ENCODE peak calls at places on chromosomes 7 and 10, in five cellular contexts. C, D, M, E and F are unnamed samples.

GRCh38 chr10:58985216-58985615 is 191.2 kb upstream of the PHYHIPL start:
- DNase-seq in C (no peak), D (no peak), M (no peak), E (no peak), F (no peak)

GRCh38 chr7:23472974-23473847 is 2.9 kb upstream of the IGF2BP3 start:
- DNase-seq in C (no peak), M (no peak), E (no peak), D (no peak), F (peak; percentile 62)

GRCh38 chr7:28627263-28627653 is 214.9 kb downstream of the CREB5 start:
- DNase-seq in E (no peak), C (no peak), D (no peak), M (peak; percentile 81), F (no peak)

GRCh38 chr10:89367529-89367928 is 10.3 kb upstream of the IFIT1B start:
- DNase-seq in C (no peak), D (peak; percentile 94), E (no peak), M (no peak), F (no peak)

GRCh38 chr7:50714851-50715250 is 67.8 kb downstream of the GRB10 start:
- DNase-seq in M (peak; percentile 23), C (no peak), D (no peak), E (no peak), F (no peak)

GRCh38 chr10:120833222-120833928 is 17.8 kb upstream of the WDR11 start:
- DNase-seq in D (no peak), M (peak; percentile 11), E (no peak), C (peak; percentile 64), F (no peak)

GRCh38 chr7:68280931-68281330 is 1284.3 kb downstream of the TYW1 start:
- DNase-seq in D (no peak), C (no peak), E (no peak), M (no peak), F (no peak)

GRCh38 chr10:31752167-31752566 is 176.5 kb downstream of the ARHGAP12 start:
- DNase-seq in D (no peak), M (no peak), E (no peak), C (no peak), F (no peak)

GRCh38 chr7:1663243-1663642 is 6.8 kb upstream of the ELFN1 start:
- DNase-seq in E (no peak), D (no peak), C (no peak), M (no peak), F (no peak)

GRCh38 chr10:79070611-79071534 is 2.1 kb downstream of the ZMIZ1 start:
- DNase-seq in M (peak; percentile 95), D (peak; percentile 26), E (no peak), C (peak; percentile 92), F (no peak)

GRCh38 chr7:12770227-12770975 is 83.0 kb downstream of the ARL4A start:
- DNase-seq in M (no peak), D (no peak), C (no peak), E (no peak), F (no peak)

GRCh38 chr7:137135654-137136350 is 207.7 kb downstream of the PTN start:
- DNase-seq in M (peak; percentile 65), E (no peak), C (no peak), D (no peak), F (no peak)

GRCh38 chr7:30616318-30616717 is 21.6 kb downstream of the GARS1 start:
- DNase-seq in D (no peak), C (no peak), M (no peak), E (no peak), F (no peak)

GRCh38 chr10:43573250-43574034 is 974 bp downstream of the ZNF239 start:
- DNase-seq in E (no peak), M (peak; percentile 71), C (no peak), D (no peak), F (no peak)

GRCh38 chr10:74957199-74958084 is 131.0 kb downstream of the KAT6B start:
- DNase-seq in M (peak; percentile 26), C (no peak), D (no peak), E (no peak), F (no peak)

GRCh38 chr7:23394828-23395227 is 75.5 kb downstream of the IGF2BP3 start:
- DNase-seq in C (no peak), D (no peak), M (peak; percentile 60), E (no peak), F (no peak)

GRCh38 chr10:3935933-3936359 is 150.9 kb upstream of the KLF6 start:
- DNase-seq in D (no peak), C (peak; percentile 47), M (peak; percentile 39), E (no peak), F (no peak)

GRCh38 chr7:77269360-77270075 is 69.9 kb upstream of the FGL2 start:
- DNase-seq in D (peak; percentile 88), M (no peak), C (no peak), E (no peak), F (peak; percentile 51)

DNA sequence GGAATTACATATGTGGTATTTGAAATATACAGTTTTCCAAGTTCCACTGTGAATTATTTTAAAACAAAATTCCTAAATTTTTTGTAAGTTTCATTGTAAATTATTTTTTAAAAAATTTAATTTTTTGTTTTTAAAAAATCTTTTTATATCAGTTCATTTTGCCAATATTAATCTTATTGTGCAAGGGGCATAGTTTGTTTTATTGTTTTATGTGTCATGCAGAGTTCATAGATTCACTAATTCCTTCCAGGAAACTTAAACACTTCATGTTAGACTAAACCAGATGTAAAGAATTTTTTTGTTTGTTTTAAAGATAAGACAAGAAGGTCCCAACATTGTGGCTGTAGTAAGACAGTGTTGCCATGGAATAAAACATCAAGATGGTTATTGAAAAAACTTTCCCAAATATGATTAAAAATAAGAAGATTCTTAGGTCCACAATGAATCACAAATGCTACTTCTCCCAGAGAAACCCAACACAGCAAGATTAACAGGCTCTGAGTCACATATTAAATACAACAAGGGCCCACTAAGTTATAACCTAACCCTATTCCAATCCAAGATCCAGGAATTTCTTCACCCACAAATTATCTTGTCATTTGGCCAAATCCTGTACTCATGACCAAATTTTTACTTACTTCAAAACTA is 464.7 kb upstream of the IGFBP3 start:
- DNase-seq in M (peak; percentile 95), D (no peak), C (no peak), E (no peak), F (no peak)
- H3K4me2 ChIP-seq in M (peak overlapping the region; percentile 23), D (no peak overlapping the region), C (no peak overlapping the region), E (no peak overlapping the region), F (no peak overlapping the region)

DNA sequence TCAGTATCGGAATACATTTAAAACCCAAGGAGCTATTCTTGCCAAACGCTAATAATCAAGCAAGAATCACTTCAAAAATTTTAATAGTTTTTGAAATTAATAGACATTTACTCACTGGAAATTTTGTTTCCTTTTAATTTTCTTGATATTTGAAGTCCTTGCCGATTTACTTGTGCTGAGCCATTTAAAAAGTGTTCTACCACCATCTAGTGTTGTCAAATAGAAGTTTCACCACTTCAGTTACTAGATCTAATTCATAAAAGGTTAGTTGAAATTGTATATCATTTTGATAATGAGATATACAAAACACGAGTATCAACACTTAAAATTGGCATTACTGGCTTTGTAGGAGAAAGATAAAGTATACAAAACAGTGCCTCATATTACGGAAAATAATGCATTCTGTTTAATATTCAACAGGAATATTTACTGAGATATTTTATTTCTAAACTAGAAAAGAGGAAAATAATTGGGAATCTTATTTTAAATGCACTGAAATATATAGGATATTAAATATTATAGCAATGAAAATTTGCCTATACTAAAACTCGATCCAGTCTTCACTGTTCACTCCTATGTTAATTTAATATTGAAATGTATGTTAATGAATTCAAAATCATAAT is 664.8 kb upstream of the SEMA3D start:
- DNase-seq in E (peak; percentile 34), C (peak; percentile 42), M (peak; percentile 70), D (peak; percentile 39), F (peak; percentile 21)
- H3K9me2 ChIP-seq in E (no peaks in the 10 kb centered on the region), C (no peaks in the 10 kb centered on the region), M (no peaks in the 10 kb centered on the region), D (no peaks in the 10 kb centered on the region), F (no peaks in the 10 kb centered on the region)

GRCh38 chr10:115049957-115050356 is 43.2 kb upstream of the ATRNL1 start:
- DNase-seq in M (no peak), C (no peak), D (no peak), E (no peak), F (no peak)

GRCh38 chr10:115045516-115045915 is 47.6 kb upstream of the ATRNL1 start:
- DNase-seq in M (no peak), D (no peak), E (no peak), C (no peak), F (no peak)

GRCh38 chr10:115049318-115049717 is 43.8 kb upstream of the ATRNL1 start:
- DNase-seq in M (no peak), E (no peak), C (no peak), D (no peak), F (no peak)

GRCh38 chr10:115046686-115047244 is 46.4 kb upstream of the ATRNL1 start:
- DNase-seq in E (no peak), M (no peak), C (no peak), D (no peak), F (no peak)

DNA sequence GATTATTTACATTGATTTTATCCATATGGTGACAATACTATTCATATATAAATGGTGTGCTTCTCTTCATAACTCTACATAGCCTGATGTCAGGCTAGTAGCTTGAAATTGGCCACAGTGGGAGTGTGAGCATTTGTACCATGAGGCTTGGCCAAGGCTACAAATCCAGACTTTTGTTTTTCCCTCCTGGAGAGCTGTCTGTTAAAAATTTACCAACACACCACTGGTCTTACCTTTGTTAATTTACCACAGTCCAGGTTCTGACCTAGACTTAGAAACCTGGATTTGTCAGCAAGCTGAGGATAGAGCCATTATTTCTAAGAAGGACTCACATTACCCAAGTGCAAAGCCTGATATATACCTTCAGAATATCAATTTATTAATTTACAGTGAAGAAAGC is 45.5 kb upstream of the ATRNL1 start:
- DNase-seq in M (no peak), D (no peak), C (no peak), E (no peak), F (no peak)
- H3K4me2 ChIP-seq in M (no peak overlapping the region), D (no peak overlapping the region), C (no peak overlapping the region), E (no peak overlapping the region), F (no peak overlapping the region)

DNA sequence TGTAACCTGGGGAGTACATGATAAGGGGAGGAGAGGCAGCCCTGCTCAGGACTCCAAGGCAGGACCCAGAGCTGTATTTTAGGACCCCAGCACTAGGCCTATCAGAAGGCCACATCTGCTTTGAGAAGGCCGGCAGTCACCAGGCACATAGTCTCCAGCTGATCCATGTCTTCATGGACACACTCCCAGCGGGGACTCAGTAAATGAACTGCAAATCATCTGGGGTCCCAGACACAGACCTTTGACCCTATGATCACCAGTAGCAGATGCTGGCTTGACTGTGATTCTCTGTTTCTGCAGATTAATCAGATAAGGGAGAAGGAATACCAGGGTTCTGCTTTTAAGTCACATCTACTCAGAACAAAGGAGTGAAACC is 341.4 kb upstream of the PODXL start:
- DNase-seq in M (no peak), C (no peak), E (no peak), D (no peak), F (no peak)
- H3K9me2 ChIP-seq in M (no peaks in the 10 kb centered on the region), C (no peaks in the 10 kb centered on the region), E (no peaks in the 10 kb centered on the region), D (no peaks in the 10 kb centered on the region), F (no peaks in the 10 kb centered on the region)

GRCh38 chr10:70829543-70829942 is 13.8 kb downstream of the SGPL1 start:
- DNase-seq in C (no peak), E (no peak), M (no peak), D (no peak), F (no peak)

GRCh38 chr10:70830185-70830584 is 14.4 kb downstream of the SGPL1 start:
- DNase-seq in D (no peak), M (no peak), C (no peak), E (no peak), F (no peak)

GRCh38 chr10:70832852-70833542 is 17.2 kb downstream of the SGPL1 start:
- DNase-seq in M (peak; percentile 95), C (no peak), E (no peak), D (no peak), F (no peak)

GRCh38 chr10:70834448-70835151 is 18.9 kb downstream of the SGPL1 start:
- DNase-seq in D (no peak), M (no peak), C (no peak), E (no peak), F (no peak)

GRCh38 chr10:70832236-70832635 is 16.5 kb downstream of the SGPL1 start:
- DNase-seq in D (no peak), E (no peak), C (no peak), M (peak; percentile 14), F (no peak)
- H3K4me2 ChIP-seq in D (no peak overlapping the region), E (no peak overlapping the region), C (no peak overlapping the region), M (peak overlapping the region; percentile 63), F (no peak overlapping the region)

GRCh38 chr7:131898418-131898817 is 342.0 kb upstream of the PODXL start:
- DNase-seq in M (peak; percentile 66), D (no peak), E (no peak), C (no peak), F (no peak)
- H3K9me2 ChIP-seq in M (no peaks in the 10 kb centered on the region), D (no peaks in the 10 kb centered on the region), E (no peaks in the 10 kb centered on the region), C (no peaks in the 10 kb centered on the region), F (no peaks in the 10 kb centered on the region)